ENCODE peak calls at places on chromosomes 13 and 19, in eight cellular contexts. K is skeletal muscle cell; B is MCF 10A; P is activated T-helper 9 cell treated with anti-CD3 and anti-CD28 coated beads, Interleukin-2, amount 50 U/mL, for 16 hours; V is natural killer cell; T is stimulated activated CD4-positive, alpha-beta T cell treated with anti-CD3 and anti-CD28 coated beads, Interleukin-2, amount 100 ng/mL, for 24 hours; G is EL; Z is upper lobe of right lung. O is an unnamed sample.
A peak's percentile ranks its signal among the peaks of the same experiment; 100 is the strongest.

GRCh38 chr13:113851826-113852535 is 11.9 kb downstream of the GAS6 start:
- DNase-seq in V (peak; percentile 9), P (no peak), B (no peak), G (no peak), Z (no peak), K (no peak), T (no peak), O (no peak)

GRCh38 chr13:74528751-74529513 is 394.7 kb upstream of the KLF12 start:
- DNase-seq in K (no peak), G (peak; percentile 15), P (no peak), Z (no peak), T (no peak), B (peak; percentile 48), V (no peak), O (no peak)

GRCh38 chr19:18436651-18437478 is 1.1 kb downstream of the ISYNA1 start:
- DNase-seq in B (no peak), V (peak; percentile 69), T (peak; percentile 78), G (peak; percentile 89), P (peak; percentile 58), Z (peak; percentile 81), K (peak; percentile 42), O (no peak)

GRCh38 chr13:104289400-104289799 is 1223.2 kb upstream of the SLC10A2 start:
- DNase-seq in V (no peak), P (no peak), B (peak; percentile 20), G (no peak), K (no peak), T (no peak), Z (no peak), O (no peak)

GRCh38 chr13:89199138-89199537 is 1528.0 kb downstream of the SLITRK5 start:
- DNase-seq in P (no peak), K (no peak), V (no peak), T (no peak), G (no peak), Z (no peak), B (no peak), O (no peak)

GRCh38 chr19:48812094-48812929 is 1.5 kb upstream of the BCAT2 start:
- DNase-seq in B (peak; percentile 76), P (peak; percentile 54), Z (peak; percentile 96), T (peak; percentile 76), K (no peak), G (peak; percentile 71), V (no peak), O (no peak)

GRCh38 chr19:56538254-56538760 is 441 bp upstream of the ZFP28 start:
- DNase-seq in V (peak; percentile 91), Z (peak; percentile 96), G (peak; percentile 88), K (peak; percentile 67), P (peak; percentile 83), B (no peak), T (peak; percentile 84), O (peak; percentile 42)

GRCh38 chr19:28701491-28701890 is 511.5 kb downstream of the UQCRFS1 start:
- DNase-seq in K (peak; percentile 35), T (no peak), B (no peak), V (no peak), G (peak; percentile 73), Z (no peak), P (no peak), O (peak; percentile 83)

GRCh38 chr19:38888876-38889275 is 10.5 kb downstream of the SIRT2 start:
- DNase-seq in B (no peak), P (no peak), Z (no peak), K (no peak), V (no peak), T (no peak), G (no peak), O (no peak)

GRCh38 chr19:28531979-28532378 is 681.0 kb downstream of the UQCRFS1 start:
- DNase-seq in B (no peak), P (no peak), K (no peak), T (no peak), Z (no peak), V (no peak), G (no peak), O (no peak)

GRCh38 chr13:43132228-43132627 is 108.8 kb downstream of the DNAJC15 start:
- DNase-seq in P (no peak), V (no peak), B (peak; percentile 82), K (no peak), T (no peak), Z (no peak), G (peak; percentile 48), O (no peak)

GRCh38 chr13:94708031-94708571 is 4.2 kb downstream of the SOX21 start:
- DNase-seq in V (no peak), K (no peak), P (no peak), G (no peak), Z (no peak), T (peak; percentile 6), B (no peak), O (no peak)

O was measured in AG09309.